ENCODE peak calls at places on chromosomes 6 and 20, in nine cellular contexts. C is COR-L47; F is stimulated activated naive CD8-positive, alpha-beta T cell treated with anti-CD3 and anti-CD28 coated beads, Interleukin-15, amount 100 ng/mL, for 72 hours; J is activated naive CD8-positive, alpha-beta T cell treated with anti-CD3 and anti-CD28 coated beads, Interleukin-2, amount 10 ng/mL, durations not matched to agents 7 days and 5 days; Y is stimulated activated CD4-positive, alpha-beta T cell treated with anti-CD3 and anti-CD28 coated beads, Interleukin-15, amount 100 ng/mL, for 24 hours; I is fibroblast of the conjunctiva; N is Right ventricle myocardium superior; R is breast epithelium; U is activated T-cell treated with anti-CD3 and anti-CD28 coated beads for 24 hours. V is an unnamed sample.

GRCh38 chr6:54617730-54618129 is 228.8 kb upstream of the FAM83B start:
- DNase-seq in C (no peak), F (no peak), J (no peak), Y (no peak), I (peak; percentile 62), N (no peak), R (no peak), U (no peak), V (no peak)

GRCh38 chr6:6915813-6916547 is 191.8 kb upstream of the RREB1 start:
- DNase-seq in C (no peak), F (no peak), J (no peak), Y (no peak), I (peak; percentile 76), N (peak; percentile 75), R (peak; percentile 53), U (no peak), V (no peak)

GRCh38 chr20:5434116-5434515 is 117.4 kb upstream of the PROKR2 start:
- DNase-seq in C (no peak), F (no peak), J (no peak), Y (no peak), I (no peak), N (no peak), R (no peak), U (no peak), V (no peak)

GRCh38 chr20:830011-830521 is 3.4 kb upstream of the FAM110A start:
- DNase-seq in C (no peak), F (no peak), J (no peak), Y (no peak), I (no peak), N (no peak), R (no peak), U (no peak), V (no peak)

GRCh38 chr20:39133205-39133604 is 171.1 kb downstream of the DHX35 start:
- DNase-seq in C (no peak), F (no peak), J (no peak), Y (no peak), I (no peak), N (no peak), R (no peak), U (no peak), V (peak; percentile 56)

GRCh38 chr6:7148100-7148822 is 40.5 kb downstream of the RREB1 start:
- DNase-seq in C (no peak), F (no peak), J (no peak), Y (peak; percentile 56), I (no peak), N (no peak), R (peak; percentile 6), U (no peak), V (no peak)

GRCh38 chr20:62367136-62367482 is at the start of gene LAMA5:
- DNase-seq in C (no peak), F (no peak), J (peak; percentile 59), Y (peak; percentile 43), I (no peak), N (peak; percentile 70), R (no peak), U (no peak), V (peak; percentile 68)

GRCh38 chr20:44745560-44746366 is at the start of gene KCNK15:
- DNase-seq in C (no peak), F (peak; percentile 41), J (peak; percentile 49), Y (peak; percentile 72), I (no peak), N (peak; percentile 68), R (peak; percentile 28), U (peak; percentile 32), V (no peak)

GRCh38 chr6:145092554-145092953 is 642.8 kb downstream of the EPM2A start:
- DNase-seq in C (no peak), F (no peak), J (no peak), Y (no peak), I (no peak), N (no peak), R (no peak), U (no peak), V (no peak)

GRCh38 chr6:125257351-125257750 is 44.4 kb downstream of the HDDC2 start:
- DNase-seq in C (no peak), F (no peak), J (no peak), Y (no peak), I (no peak), N (no peak), R (no peak), U (no peak), V (no peak)

GRCh38 chr6:152952866-152953509 is 29.9 kb downstream of the FBXO5 start:
- DNase-seq in C (peak; percentile 6), F (no peak), J (no peak), Y (no peak), I (peak; percentile 37), N (no peak), R (no peak), U (no peak), V (peak; percentile 1)

GRCh38 chr6:46011241-46012085 is 4.2 kb downstream of the CLIC5 start:
- DNase-seq in C (no peak), F (peak; percentile 74), J (peak; percentile 43), Y (peak; percentile 74), I (no peak), N (no peak), R (no peak), U (peak; percentile 42), V (no peak)

GRCh38 chr20:35007891-35008290 is 52.2 kb downstream of the MYH7B start:
- DNase-seq in C (no peak), F (no peak), J (peak; percentile 18), Y (no peak), I (no peak), N (peak; percentile 18), R (no peak), U (no peak), V (no peak)

GRCh38 chr20:41386502-41387427 is 20.1 kb upstream of the EMILIN3 start:
- DNase-seq in C (no peak), F (no peak), J (no peak), Y (no peak), I (peak; percentile 65), N (peak; percentile 79), R (no peak), U (no peak), V (no peak)

GRCh38 chr6:14146459-14147096 is 29.0 kb downstream of the CD83 start:
- DNase-seq in C (no peak), F (no peak), J (no peak), Y (no peak), I (no peak), N (no peak), R (no peak), U (no peak), V (no peak)

GRCh38 chr6:142334294-142334693 is 32.5 kb downstream of the ADGRG6 start:
- DNase-seq in C (no peak), F (no peak), J (no peak), Y (no peak), I (no peak), N (no peak), R (no peak), U (no peak), V (no peak)

GRCh38 chr6:33160728-33161323 is 31.4 kb downstream of the COL11A2 start:
- DNase-seq in C (no peak), F (no peak), J (no peak), Y (peak; percentile 29), I (peak; percentile 93), N (peak; percentile 72), R (peak; percentile 65), U (no peak), V (no peak)

GRCh38 chr20:60257671-60258070 is 299.4 kb downstream of the CDH26 start:
- DNase-seq in C (no peak), F (no peak), J (no peak), Y (no peak), I (no peak), N (no peak), R (no peak), U (no peak), V (no peak)

GRCh38 chr20:57413990-57414389 is 22.8 kb downstream of the RBM38 start:
- DNase-seq in C (no peak), F (no peak), J (no peak), Y (no peak), I (no peak), N (no peak), R (no peak), U (no peak), V (no peak)

GRCh38 chr6:63760199-63760598 is 124.6 kb downstream of the PHF3 start:
- DNase-seq in C (no peak), F (no peak), J (no peak), Y (no peak), I (no peak), N (no peak), R (no peak), U (no peak), V (no peak)

GRCh38 chr20:18056174-18057105 is 1.3 kb downstream of the OVOL2 start:
- DNase-seq in C (peak; percentile 75), F (peak; percentile 10), J (peak; percentile 54), Y (peak; percentile 18), I (no peak), N (no peak), R (no peak), U (no peak), V (peak; percentile 79)

GRCh38 chr20:62860924-62861691 is 514 bp downstream of the TCFL5 start:
- DNase-seq in C (peak; percentile 35), F (peak; percentile 59), J (peak; percentile 50), Y (peak; percentile 46), I (no peak), N (no peak), R (no peak), U (peak; percentile 24), V (peak; percentile 31)

GRCh38 chr6:51765230-51765629 is 322.2 kb downstream of the PKHD1 start:
- DNase-seq in C (no peak), F (no peak), J (no peak), Y (no peak), I (no peak), N (no peak), R (no peak), U (no peak), V (no peak)

GRCh38 chr6:73548458-73549446 is 27.9 kb upstream of the EEF1A1 start:
- DNase-seq in C (no peak), F (no peak), J (no peak), Y (no peak), I (no peak), N (no peak), R (no peak), U (no peak), V (no peak)

GRCh38 chr6:152356659-152357058 is 280.5 kb downstream of the SYNE1 start:
- DNase-seq in C (no peak), F (peak; percentile 5), J (no peak), Y (no peak), I (no peak), N (no peak), R (no peak), U (no peak), V (no peak)

GRCh38 chr20:32010666-32011065 is 428 bp downstream of the CCM2L start:
- DNase-seq in C (no peak), F (no peak), J (no peak), Y (no peak), I (no peak), N (no peak), R (no peak), U (no peak), V (no peak)

GRCh38 chr6:30960907-30961673 is 20.3 kb downstream of the MUCL3 start:
- DNase-seq in C (no peak), F (no peak), J (no peak), Y (no peak), I (no peak), N (no peak), R (no peak), U (no peak), V (no peak)

GRCh38 chr6:155939253-155939652 is 483.6 kb upstream of the NOX3 start:
- DNase-seq in C (peak; percentile 17), F (no peak), J (no peak), Y (no peak), I (no peak), N (no peak), R (no peak), U (no peak), V (no peak)

GRCh38 chr20:64045346-64046011 is 4.0 kb downstream of the SOX18 start:
- DNase-seq in C (no peak), F (no peak), J (no peak), Y (no peak), I (no peak), N (no peak), R (no peak), U (no peak), V (no peak)

GRCh38 chr6:38131527-38131965 is 312.0 kb downstream of the ZFAND3 start:
- DNase-seq in C (no peak), F (no peak), J (no peak), Y (peak; percentile 29), I (peak; percentile 86), N (no peak), R (no peak), U (no peak), V (no peak)